ENCODE peak calls at places on chromosomes 16 and 17, in ten cellular contexts. One of them, this sample, is unnamed.

GRCh38 chr16:88763502-88764053 is 21.4 kb downstream of the PIEZO1 start:
- DNase-seq in AML-193: no peak
- DNase-seq in NCI-H1105: no peak
- DNase-seq in effector CD4-positive, alpha-beta T cell: no peak
- DNase-seq in upper lobe of right lung: peak
- DNase-seq in activated CD8-positive, alpha-beta memory T cell treated with anti-CD3 and anti-CD28 coated beads, Interleukin-2, amount 50 U/mL, for 48 hours: no peak
- DNase-seq in H9: peak
- DNase-seq in omental fat pad: no peak
- DNase-seq in mucosa of descending colon: no peak
- DNase-seq in activated T-cell treated with anti-CD3 and anti-CD28 coated beads, Interleukin-2, amount 50 U/mL, for 72 hours: no peak
- DNase-seq in this sample: no peak

GRCh38 chr17:27216836-27217235 is 77.1 kb upstream of the WSB1 start:
- DNase-seq in mucosa of descending colon: no peak
- DNase-seq in activated T-cell treated with anti-CD3 and anti-CD28 coated beads, Interleukin-2, amount 50 U/mL, for 72 hours: no peak
- DNase-seq in upper lobe of right lung: no peak
- DNase-seq in effector CD4-positive, alpha-beta T cell: no peak
- DNase-seq in H9: no peak
- DNase-seq in NCI-H1105: no peak
- DNase-seq in activated CD8-positive, alpha-beta memory T cell treated with anti-CD3 and anti-CD28 coated beads, Interleukin-2, amount 50 U/mL, for 48 hours: no peak
- DNase-seq in AML-193: no peak
- DNase-seq in omental fat pad: no peak
- DNase-seq in this sample: no peak

GRCh38 chr16:72935896-72936295 is 112.0 kb downstream of the ZFHX3 start:
- DNase-seq in mucosa of descending colon: no peak
- DNase-seq in activated T-cell treated with anti-CD3 and anti-CD28 coated beads, Interleukin-2, amount 50 U/mL, for 72 hours: no peak
- DNase-seq in effector CD4-positive, alpha-beta T cell: no peak
- DNase-seq in NCI-H1105: no peak
- DNase-seq in omental fat pad: no peak
- DNase-seq in H9: no peak
- DNase-seq in AML-193: no peak
- DNase-seq in activated CD8-positive, alpha-beta memory T cell treated with anti-CD3 and anti-CD28 coated beads, Interleukin-2, amount 50 U/mL, for 48 hours: no peak
- DNase-seq in upper lobe of right lung: no peak
- DNase-seq in this sample: no peak

GRCh38 chr17:72751746-72752145 is 340.7 kb downstream of the SLC39A11 start:
- DNase-seq in H9: no peak
- DNase-seq in AML-193: no peak
- DNase-seq in activated CD8-positive, alpha-beta memory T cell treated with anti-CD3 and anti-CD28 coated beads, Interleukin-2, amount 50 U/mL, for 48 hours: no peak
- DNase-seq in effector CD4-positive, alpha-beta T cell: no peak
- DNase-seq in omental fat pad: no peak
- DNase-seq in mucosa of descending colon: no peak
- DNase-seq in NCI-H1105: no peak
- DNase-seq in upper lobe of right lung: no peak
- DNase-seq in activated T-cell treated with anti-CD3 and anti-CD28 coated beads, Interleukin-2, amount 50 U/mL, for 72 hours: no peak
- DNase-seq in this sample: no peak

GRCh38 chr17:20996724-20997615 is 45.8 kb downstream of the USP22 start:
- DNase-seq in upper lobe of right lung: peak
- DNase-seq in AML-193: no peak
- DNase-seq in omental fat pad: no peak
- DNase-seq in NCI-H1105: no peak
- DNase-seq in effector CD4-positive, alpha-beta T cell: no peak
- DNase-seq in activated T-cell treated with anti-CD3 and anti-CD28 coated beads, Interleukin-2, amount 50 U/mL, for 72 hours: no peak
- DNase-seq in mucosa of descending colon: no peak
- DNase-seq in H9: peak
- DNase-seq in activated CD8-positive, alpha-beta memory T cell treated with anti-CD3 and anti-CD28 coated beads, Interleukin-2, amount 50 U/mL, for 48 hours: no peak
- DNase-seq in this sample: no peak

GRCh38 chr17:62067165-62068145 is 2.4 kb upstream of the MED13 start:
- DNase-seq in activated CD8-positive, alpha-beta memory T cell treated with anti-CD3 and anti-CD28 coated beads, Interleukin-2, amount 50 U/mL, for 48 hours: no peak
- DNase-seq in upper lobe of right lung: no peak
- DNase-seq in effector CD4-positive, alpha-beta T cell: no peak
- DNase-seq in AML-193: no peak
- DNase-seq in activated T-cell treated with anti-CD3 and anti-CD28 coated beads, Interleukin-2, amount 50 U/mL, for 72 hours: no peak
- DNase-seq in omental fat pad: no peak
- DNase-seq in mucosa of descending colon: no peak
- DNase-seq in NCI-H1105: no peak
- DNase-seq in H9: peak
- DNase-seq in this sample: no peak

GRCh38 chr17:70855401-70856054 is 686.2 kb downstream of the KCNJ2 start:
- DNase-seq in effector CD4-positive, alpha-beta T cell: no peak
- DNase-seq in mucosa of descending colon: no peak
- DNase-seq in upper lobe of right lung: no peak
- DNase-seq in activated CD8-positive, alpha-beta memory T cell treated with anti-CD3 and anti-CD28 coated beads, Interleukin-2, amount 50 U/mL, for 48 hours: no peak
- DNase-seq in AML-193: no peak
- DNase-seq in omental fat pad: no peak
- DNase-seq in H9: no peak
- DNase-seq in NCI-H1105: peak
- DNase-seq in activated T-cell treated with anti-CD3 and anti-CD28 coated beads, Interleukin-2, amount 50 U/mL, for 72 hours: no peak
- DNase-seq in this sample: peak

GRCh38 chr17:36072431-36073121 is 8.5 kb downstream of the CCL18 start:
- DNase-seq in AML-193: peak
- DNase-seq in upper lobe of right lung: peak
- DNase-seq in NCI-H1105: peak
- DNase-seq in H9: peak
- DNase-seq in omental fat pad: peak
- DNase-seq in activated CD8-positive, alpha-beta memory T cell treated with anti-CD3 and anti-CD28 coated beads, Interleukin-2, amount 50 U/mL, for 48 hours: peak
- DNase-seq in effector CD4-positive, alpha-beta T cell: peak
- DNase-seq in activated T-cell treated with anti-CD3 and anti-CD28 coated beads, Interleukin-2, amount 50 U/mL, for 72 hours: peak
- DNase-seq in mucosa of descending colon: peak
- DNase-seq in this sample: peak

GRCh38 chr17:81520021-81520894 is 7.7 kb upstream of the ACTG1 start:
- DNase-seq in H9: no peak
- DNase-seq in mucosa of descending colon: peak
- DNase-seq in NCI-H1105: no peak
- DNase-seq in effector CD4-positive, alpha-beta T cell: no peak
- DNase-seq in activated T-cell treated with anti-CD3 and anti-CD28 coated beads, Interleukin-2, amount 50 U/mL, for 72 hours: no peak
- DNase-seq in upper lobe of right lung: peak
- DNase-seq in AML-193: no peak
- DNase-seq in activated CD8-positive, alpha-beta memory T cell treated with anti-CD3 and anti-CD28 coated beads, Interleukin-2, amount 50 U/mL, for 48 hours: no peak
- DNase-seq in omental fat pad: no peak
- DNase-seq in this sample: no peak

GRCh38 chr17:81349397-81350319 is 45.6 kb upstream of the BAHCC1 start:
- DNase-seq in activated T-cell treated with anti-CD3 and anti-CD28 coated beads, Interleukin-2, amount 50 U/mL, for 72 hours: no peak
- DNase-seq in AML-193: no peak
- DNase-seq in upper lobe of right lung: no peak
- DNase-seq in H9: peak
- DNase-seq in omental fat pad: no peak
- DNase-seq in activated CD8-positive, alpha-beta memory T cell treated with anti-CD3 and anti-CD28 coated beads, Interleukin-2, amount 50 U/mL, for 48 hours: no peak
- DNase-seq in effector CD4-positive, alpha-beta T cell: no peak
- DNase-seq in NCI-H1105: no peak
- DNase-seq in mucosa of descending colon: peak
- DNase-seq in this sample: peak

GRCh38 chr17:77503916-77504651 is 363.3 kb downstream of the SEC14L1 start:
- DNase-seq in effector CD4-positive, alpha-beta T cell: no peak
- DNase-seq in NCI-H1105: no peak
- DNase-seq in H9: peak
- DNase-seq in omental fat pad: no peak
- DNase-seq in upper lobe of right lung: peak
- DNase-seq in activated T-cell treated with anti-CD3 and anti-CD28 coated beads, Interleukin-2, amount 50 U/mL, for 72 hours: no peak
- DNase-seq in mucosa of descending colon: no peak
- DNase-seq in AML-193: no peak
- DNase-seq in activated CD8-positive, alpha-beta memory T cell treated with anti-CD3 and anti-CD28 coated beads, Interleukin-2, amount 50 U/mL, for 48 hours: peak
- DNase-seq in this sample: no peak

GRCh38 chr16:26717826-26718225 is 348.9 kb upstream of the C16orf82 start:
- DNase-seq in AML-193: no peak
- DNase-seq in activated CD8-positive, alpha-beta memory T cell treated with anti-CD3 and anti-CD28 coated beads, Interleukin-2, amount 50 U/mL, for 48 hours: no peak
- DNase-seq in activated T-cell treated with anti-CD3 and anti-CD28 coated beads, Interleukin-2, amount 50 U/mL, for 72 hours: no peak
- DNase-seq in H9: no peak
- DNase-seq in effector CD4-positive, alpha-beta T cell: no peak
- DNase-seq in omental fat pad: no peak
- DNase-seq in NCI-H1105: peak
- DNase-seq in mucosa of descending colon: no peak
- DNase-seq in upper lobe of right lung: no peak
- DNase-seq in this sample: no peak

GRCh38 chr17:78704594-78704993 is 77.5 kb downstream of the CYTH1 start:
- DNase-seq in AML-193: no peak
- DNase-seq in activated CD8-positive, alpha-beta memory T cell treated with anti-CD3 and anti-CD28 coated beads, Interleukin-2, amount 50 U/mL, for 48 hours: no peak
- DNase-seq in omental fat pad: no peak
- DNase-seq in activated T-cell treated with anti-CD3 and anti-CD28 coated beads, Interleukin-2, amount 50 U/mL, for 72 hours: no peak
- DNase-seq in H9: no peak
- DNase-seq in upper lobe of right lung: no peak
- DNase-seq in effector CD4-positive, alpha-beta T cell: no peak
- DNase-seq in mucosa of descending colon: no peak
- DNase-seq in NCI-H1105: no peak
- DNase-seq in this sample: no peak